ENCODE peak calls at places on chromosomes 6 and 20, in six cellular contexts. J, I, C, U, E and O are unnamed samples.
A peak's percentile ranks its signal among the peaks of the same experiment; 100 is the strongest.

GRCh38 chr6:17971128-17972073 is 16.0 kb downstream of the KIF13A start:
- DNase-seq in J (peak; percentile 66), I (no peak), C (no peak), U (no peak), E (no peak), O (peak; percentile 81)

GRCh38 chr20:37827605-37828004 is 75.3 kb upstream of the VSTM2L start:
- DNase-seq in J (no peak), I (no peak), C (no peak), U (no peak), E (no peak), O (no peak)

GRCh38 chr6:111709615-111710398 is 104.1 kb upstream of the TRAF3IP2 start:
- DNase-seq in J (peak; percentile 54), I (peak; percentile 68), C (peak; percentile 69), U (peak; percentile 83), E (peak; percentile 82), O (peak; percentile 34)

GRCh38 chr20:31780839-31781238 is 38.3 kb upstream of the MYLK2 start:
- DNase-seq in J (no peak), I (no peak), C (no peak), U (no peak), E (no peak), O (no peak)

GRCh38 chr20:57031867-57032355 is 234.5 kb downstream of the BMP7 start:
- DNase-seq in J (no peak), I (no peak), C (no peak), U (no peak), E (no peak), O (no peak)

GRCh38 chr6:44117397-44118128 is 9.7 kb downstream of the MRPL14 start:
- DNase-seq in J (peak; percentile 81), I (no peak), C (peak; percentile 80), U (no peak), E (no peak), O (no peak)

GRCh38 chr20:1893721-1894470 is 1.3 kb upstream of the SIRPA start:
- DNase-seq in J (no peak), I (peak; percentile 53), C (peak; percentile 63), U (no peak), E (peak; percentile 75), O (no peak)

GRCh38 chr20:54115172-54115854 is 44.9 kb upstream of the BCAS1 start:
- DNase-seq in J (no peak), I (no peak), C (no peak), U (peak; percentile 40), E (no peak), O (no peak)

GRCh38 chr20:2299301-2299700 is 3.5 kb downstream of the TGM3 start:
- DNase-seq in J (no peak), I (no peak), C (peak; percentile 65), U (peak; percentile 75), E (no peak), O (no peak)

GRCh38 chr20:38927902-38928578 is 1.8 kb downstream of the FAM83D start:
- DNase-seq in J (peak; percentile 46), I (no peak), C (no peak), U (no peak), E (no peak), O (peak; percentile 29)

GRCh38 chr6:111861321-111861938 is 11.8 kb downstream of the FYN start:
- DNase-seq in J (no peak), I (no peak), C (no peak), U (no peak), E (no peak), O (no peak)

GRCh38 chr20:37559312-37560027 is 31.8 kb upstream of the BLCAP start:
- DNase-seq in J (no peak), I (no peak), C (no peak), U (no peak), E (no peak), O (no peak)

GRCh38 chr20:34355427-34355826 is 7.6 kb upstream of the ITCH start:
- DNase-seq in J (no peak), I (no peak), C (no peak), U (no peak), E (no peak), O (no peak)

GRCh38 chr6:70725817-70726413 is 58.2 kb downstream of the SMAP1 start:
- DNase-seq in J (no peak), I (no peak), C (no peak), U (no peak), E (no peak), O (no peak)

GRCh38 chr6:128239898-128240509 is 280.4 kb downstream of the PTPRK start:
- DNase-seq in J (no peak), I (no peak), C (no peak), U (no peak), E (no peak), O (no peak)

GRCh38 chr6:162068340-162068739 is 659.2 kb downstream of the PRKN start:
- DNase-seq in J (no peak), I (no peak), C (no peak), U (no peak), E (no peak), O (no peak)

GRCh38 chr6:278494-278893 is 13.8 kb upstream of the DUSP22 start:
- DNase-seq in J (no peak), I (no peak), C (peak; percentile 27), U (no peak), E (no peak), O (no peak)

GRCh38 chr20:35697696-35698297 is 1.4 kb downstream of the NFS1 start:
- DNase-seq in J (peak; percentile 3), I (peak; percentile 58), C (peak; percentile 27), U (no peak), E (no peak), O (no peak)
- H3K4me3 ChIP-seq in J (peak overlapping the region; percentile 81), I (peak overlapping the region; percentile 90), C (no peak overlapping the region), U (peak overlapping the region; percentile 77), E (peak overlapping the region; percentile 67), O (peak overlapping the region; percentile 87)

GRCh38 chr20:48821261-48821910 is 6.4 kb downstream of the PREX1 start:
- DNase-seq in J (peak; percentile 17), I (no peak), C (no peak), U (no peak), E (no peak), O (no peak)
- H3K27me3 ChIP-seq in J (no peaks in the 10 kb centered on the region), I (peaks cover 96% of the 10 kb centered on the region), C (no peaks in the 10 kb centered on the region), U (peaks cover 22% of the 10 kb centered on the region), E (no peaks in the 10 kb centered on the region), O (no peaks in the 10 kb centered on the region)

GRCh38 chr6:3359973-3360726 is 96.7 kb downstream of the SLC22A23 start:
- DNase-seq in J (no peak), I (no peak), C (no peak), U (no peak), E (no peak), O (no peak)

GRCh38 chr6:3364391-3364790 is 92.5 kb downstream of the SLC22A23 start:
- DNase-seq in J (no peak), I (no peak), C (no peak), U (no peak), E (no peak), O (no peak)

GRCh38 chr6:3361312-3362037 is 95.4 kb downstream of the SLC22A23 start:
- DNase-seq in J (no peak), I (peak; percentile 75), C (no peak), U (no peak), E (no peak), O (no peak)

GRCh38 chr6:3360727-3361045 is 96.2 kb downstream of the SLC22A23 start:
- DNase-seq in J (no peak), I (no peak), C (no peak), U (no peak), E (no peak), O (no peak)

DNA sequence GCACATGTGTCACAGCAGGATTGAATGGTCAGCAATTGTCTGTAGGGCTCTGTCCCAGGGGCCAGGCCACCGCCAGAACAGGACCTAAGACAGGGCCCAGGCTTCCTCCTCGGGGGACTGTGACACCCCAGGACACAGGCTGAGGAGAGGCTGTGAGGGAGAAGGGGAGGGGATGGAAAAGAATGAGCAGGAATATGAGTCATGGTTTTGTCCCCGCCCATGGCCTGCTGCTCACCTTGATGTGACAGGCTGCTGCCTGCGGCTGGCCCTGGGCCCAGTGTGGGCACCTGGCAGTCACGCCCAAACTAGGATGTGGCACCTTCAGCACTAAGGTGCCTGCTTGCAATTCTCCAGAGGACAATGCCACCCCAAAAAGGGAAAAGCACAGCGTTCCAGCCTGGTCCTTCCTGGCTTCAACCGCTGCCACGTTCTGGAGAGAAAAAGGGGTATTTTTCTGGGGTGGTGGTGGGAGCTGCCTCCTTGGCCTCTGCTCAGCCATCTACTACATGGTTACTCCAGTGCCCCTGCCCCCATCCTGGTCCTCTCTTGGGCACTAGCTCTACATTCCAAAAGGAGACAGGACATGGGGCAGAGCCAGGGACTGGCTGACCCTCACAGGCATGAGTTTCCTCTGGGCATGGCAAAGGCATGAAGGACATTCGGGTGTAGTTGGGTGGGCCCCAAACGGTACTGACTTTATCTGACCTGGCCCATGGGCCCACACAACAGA is 93.4 kb downstream of the SLC22A23 start:
- DNase-seq in J (peak; percentile 79), I (peak; percentile 43), C (peak; percentile 80), U (peak; percentile 71), E (no peak), O (no peak)
- H3K4me3 ChIP-seq in J (no peak overlapping the region), I (no peak overlapping the region), C (no peak overlapping the region), U (no peak overlapping the region), E (no peak overlapping the region), O (no peak overlapping the region)

GRCh38 chr6:34138191-34138590 is 7.7 kb downstream of the GRM4 start:
- DNase-seq in J (no peak), I (no peak), C (no peak), U (no peak), E (no peak), O (no peak)
- H3K27me3 ChIP-seq in J (peaks cover 9% of the 10 kb centered on the region), I (peaks cover 70% of the 10 kb centered on the region), C (peaks cover 8% of the 10 kb centered on the region), U (peaks cover 62% of the 10 kb centered on the region), E (no peaks in the 10 kb centered on the region), O (no peaks in the 10 kb centered on the region)

GRCh38 chr6:152981989-152982767 is 663 bp downstream of the FBXO5 start:
- DNase-seq in J (no peak), I (no peak), C (no peak), U (peak; percentile 12), E (peak; percentile 64), O (peak; percentile 23)

GRCh38 chr6:152982768-152983636 is at the start of gene FBXO5:
- DNase-seq in J (peak; percentile 98), I (peak; percentile 96), C (peak; percentile 96), U (peak; percentile 99), E (peak; percentile 97), O (peak; percentile 97)

GRCh38 chr6:152981219-152981618 is 1.6 kb downstream of the FBXO5 start:
- DNase-seq in J (no peak), I (no peak), C (no peak), U (no peak), E (no peak), O (no peak)

GRCh38 chr6:152979116-152979515 is 3.7 kb downstream of the FBXO5 start:
- DNase-seq in J (no peak), I (no peak), C (no peak), U (no peak), E (no peak), O (no peak)

DNA sequence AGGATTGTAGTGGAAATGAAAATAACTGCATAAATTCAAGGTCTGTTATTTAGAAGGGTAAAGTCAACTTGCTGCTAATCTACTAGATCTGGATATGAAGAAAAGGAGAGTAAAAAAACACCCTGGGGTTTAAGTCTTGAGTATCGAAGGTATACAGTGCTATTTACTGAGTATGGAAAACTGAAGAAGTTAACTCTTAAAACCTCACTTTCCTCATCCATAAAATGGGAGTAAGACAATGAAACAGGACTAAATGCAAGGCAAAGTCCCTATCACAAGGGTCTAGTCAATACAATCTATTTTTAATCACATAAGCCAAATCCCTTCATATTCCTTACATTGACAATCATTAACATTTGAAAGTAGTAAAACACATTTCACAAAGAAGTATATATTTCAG is 2.2 kb downstream of the FBXO5 start:
- DNase-seq in J (no peak), I (no peak), C (no peak), U (no peak), E (no peak), O (no peak)
- H3K4me3 ChIP-seq in J (peak overlapping the region; percentile 84), I (peak overlapping the region; percentile 74), C (no peak overlapping the region), U (no peak overlapping the region), E (no peak overlapping the region), O (peak overlapping the region; percentile 83)